ENCODE peak calls at places on chromosomes 16 and 17, in five cellular contexts. O, D, Z, T and E are unnamed samples.

GRCh38 chr16:12086861-12087260 is 110.3 kb downstream of the SNX29 start:
- DNase-seq in D (no peak), T (peak), O (no peak), Z (no peak), E (no peak)

GRCh38 chr17:76213491-76213890 is 26.8 kb downstream of the RNF157 start:
- DNase-seq in O (no peak), D (peak), Z (no peak), T (no peak), E (no peak)

GRCh38 chr17:64232466-64233262 is 30.4 kb downstream of the TEX2 start:
- DNase-seq in D (no peak), T (no peak), O (no peak), Z (no peak), E (no peak)

GRCh38 chr16:11165894-11166665 is 89.9 kb downstream of the SOCS1 start:
- DNase-seq in Z (no peak), T (no peak), O (no peak), D (no peak), E (no peak)

GRCh38 chr16:30459456-30459855 is 13.1 kb upstream of the ITGAL start:
- DNase-seq in O (no peak), D (no peak), T (no peak), Z (no peak), E (no peak)

GRCh38 chr16:87744750-87745514 is 20.9 kb downstream of the KLHDC4 start:
- DNase-seq in T (no peak), O (no peak), Z (no peak), D (no peak), E (no peak)

GRCh38 chr17:39653662-39654331 is 11.4 kb upstream of the TCAP start:
- DNase-seq in D (no peak), Z (no peak), O (peak), T (no peak), E (no peak)

GRCh38 chr16:31409433-31409832 is 16.3 kb downstream of the ITGAD start:
- DNase-seq in T (no peak), O (peak), D (no peak), Z (no peak), E (no peak)

GRCh38 chr16:12651765-12652531 is 151.7 kb downstream of the CPPED1 start:
- DNase-seq in Z (no peak), D (peak), T (no peak), O (no peak), E (no peak)

GRCh38 chr17:40451420-40451819 is 8.2 kb downstream of the IGFBP4 start:
- DNase-seq in D (no peak), Z (peak), T (peak), O (peak), E (no peak)

GRCh38 chr17:29591737-29592624 is 951 bp upstream of the ANKRD13B start:
- DNase-seq in T (peak), D (peak), O (no peak), Z (no peak), E (peak)

GRCh38 chr17:39244016-39244599 is 18.4 kb upstream of the STAC2 start:
- DNase-seq in D (no peak), T (peak), Z (no peak), O (no peak), E (no peak)

GRCh38 chr17:57868007-57868774 is 18.3 kb upstream of the MRPS23 start:
- DNase-seq in Z (peak), T (peak), D (peak), O (peak), E (peak)

GRCh38 chr16:27355610-27356009 is 41.8 kb downstream of the IL4R start:
- DNase-seq in T (peak), O (peak), D (peak), Z (no peak), E (no peak)

GRCh38 chr17:15926039-15926740 is 18.7 kb upstream of the ADORA2B start:
- DNase-seq in D (no peak), O (peak), Z (no peak), T (peak), E (no peak)

GRCh38 chr17:53924530-53925455 is 102.1 kb downstream of the KIF2B start:
- DNase-seq in O (no peak), Z (no peak), D (peak), T (no peak), E (no peak)

GRCh38 chr16:68954871-68955635 is 111.7 kb downstream of the TANGO6 start:
- DNase-seq in O (no peak), D (peak), Z (no peak), T (no peak), E (no peak)

GRCh38 chr17:9432867-9433495 is 142.6 kb downstream of the STX8 start:
- DNase-seq in T (no peak), D (no peak), O (no peak), Z (no peak), E (no peak)

GRCh38 chr17:72725432-72726068 is 366.9 kb downstream of the SLC39A11 start:
- DNase-seq in T (no peak), Z (no peak), O (peak), D (peak), E (no peak)

GRCh38 chr16:68082596-68083238 is 2.5 kb upstream of the NFATC3 start:
- DNase-seq in O (no peak), T (no peak), D (no peak), Z (no peak), E (no peak)

GRCh38 chr17:76726231-76726765 is at the start of gene JMJD6:
- DNase-seq in T (peak), D (peak), Z (peak), O (peak), E (peak)

GRCh38 chr17:57271821-57272220 is 15.5 kb downstream of the MSI2 start:
- DNase-seq in Z (no peak), T (no peak), D (peak), O (no peak), E (no peak)

GRCh38 chr17:77317091-77317519 is 176.3 kb downstream of the SEC14L1 start:
- DNase-seq in T (peak), D (no peak), O (no peak), Z (no peak), E (no peak)

GRCh38 chr16:55330726-55331647 is 7.0 kb downstream of the IRX6 start:
- DNase-seq in D (peak), O (no peak), Z (no peak), T (no peak), E (no peak)

GRCh38 chr17:1170739-1171138 is 9.0 kb downstream of the ABR start:
- DNase-seq in O (no peak), D (no peak), T (no peak), Z (no peak), E (no peak)

GRCh38 chr16:67277294-67277998 is 1.9 kb upstream of the PLEKHG4 start:
- DNase-seq in O (peak), D (no peak), Z (peak), T (peak), E (peak)

GRCh38 chr17:77892031-77892430 is 66.5 kb upstream of the TNRC6C start:
- DNase-seq in T (no peak), Z (no peak), D (no peak), O (no peak), E (no peak)

GRCh38 chr17:59840329-59840907 is 52.3 kb downstream of the TUBD1 start:
- DNase-seq in O (peak), T (no peak), Z (no peak), D (peak), E (no peak)

GRCh38 chr16:700684-701584 is 4.7 kb downstream of the FBXL16 start:
- DNase-seq in Z (no peak), O (no peak), T (no peak), D (peak), E (no peak)

GRCh38 chr17:10337136-10337535 is 35.7 kb downstream of the MYH13 start:
- DNase-seq in T (no peak), Z (no peak), O (no peak), D (no peak), E (no peak)

GRCh38 chr16:56729736-56730662 is at the start of gene NUP93:
- DNase-seq in Z (peak), D (peak), O (peak), T (peak), E (peak)

GRCh38 chr16:47956881-47957280 is 198.9 kb downstream of the ABCC12 start:
- DNase-seq in D (no peak), O (no peak), T (no peak), Z (no peak), E (no peak)

GRCh38 chr17:49224198-49224996 is 6.2 kb downstream of the PHOSPHO1 start:
- DNase-seq in T (no peak), O (no peak), Z (no peak), D (peak), E (no peak)

GRCh38 chr16:79509221-79509631 is 91.3 kb downstream of the MAF start:
- DNase-seq in D (peak), T (peak), Z (no peak), O (no peak), E (no peak)

GRCh38 chr16:116015-116414 is 22.5 kb downstream of the NPRL3 start:
- DNase-seq in T (no peak), D (no peak), Z (no peak), O (no peak), E (no peak)

GRCh38 chr16:23353440-23353839 is 51.3 kb downstream of the SCNN1B start:
- DNase-seq in T (peak), D (no peak), O (no peak), Z (no peak), E (no peak)

GRCh38 chr17:46010597-46011186 is 11.6 kb downstream of the STH start:
- DNase-seq in T (no peak), D (no peak), O (no peak), Z (no peak), E (no peak)
- TF ChIP-seq CTCF in T (no peak), D (peak), O (no peak), Z (peak), E (no peak)

DNA sequence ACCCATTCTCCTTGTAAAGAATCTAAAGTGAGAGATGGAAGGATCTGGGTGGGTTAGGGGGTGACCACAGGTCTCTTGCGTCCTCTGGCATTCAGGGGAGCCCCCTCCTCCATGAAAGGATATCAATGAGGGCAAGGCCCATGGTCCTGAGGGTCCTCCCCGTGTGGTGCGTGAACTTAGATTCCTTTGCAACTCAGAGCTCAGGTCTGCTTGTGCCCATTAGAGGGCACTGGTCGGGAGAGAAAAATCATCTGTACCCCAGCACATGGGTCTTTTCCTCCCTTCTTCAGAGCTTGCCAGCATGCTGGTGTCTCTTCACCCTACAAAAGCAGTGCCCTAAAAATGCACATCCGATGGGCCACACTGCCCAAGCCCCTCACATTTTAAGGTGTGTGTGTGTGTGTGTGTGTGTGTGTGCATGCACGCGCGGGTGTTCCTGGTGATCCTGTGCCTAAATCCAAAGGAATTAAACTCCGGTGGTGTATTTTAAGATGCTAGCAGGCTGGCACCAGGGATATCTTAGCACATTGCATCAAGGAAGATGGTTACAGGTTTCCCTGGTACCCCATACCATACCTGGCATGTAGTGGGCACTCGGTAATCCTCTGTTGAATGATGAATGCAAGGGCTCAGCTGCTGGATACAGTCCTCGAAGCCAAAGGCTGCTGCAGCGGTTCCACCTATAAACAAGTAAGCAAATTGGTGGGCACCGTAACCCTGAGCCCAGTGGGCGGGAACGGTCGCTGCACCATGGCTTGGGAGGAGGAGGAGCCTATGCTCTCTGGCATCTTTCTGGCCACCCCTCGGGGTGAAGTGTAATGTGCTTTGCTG is 4.7 kb downstream of the C1QTNF1 start:
- DNase-seq in O (no peak), D (no peak), Z (no peak), T (peak), E (no peak)
- TF ChIP-seq CTCF in O (peak), D (peak), Z (peak), T (no peak), E (peak)

DNA sequence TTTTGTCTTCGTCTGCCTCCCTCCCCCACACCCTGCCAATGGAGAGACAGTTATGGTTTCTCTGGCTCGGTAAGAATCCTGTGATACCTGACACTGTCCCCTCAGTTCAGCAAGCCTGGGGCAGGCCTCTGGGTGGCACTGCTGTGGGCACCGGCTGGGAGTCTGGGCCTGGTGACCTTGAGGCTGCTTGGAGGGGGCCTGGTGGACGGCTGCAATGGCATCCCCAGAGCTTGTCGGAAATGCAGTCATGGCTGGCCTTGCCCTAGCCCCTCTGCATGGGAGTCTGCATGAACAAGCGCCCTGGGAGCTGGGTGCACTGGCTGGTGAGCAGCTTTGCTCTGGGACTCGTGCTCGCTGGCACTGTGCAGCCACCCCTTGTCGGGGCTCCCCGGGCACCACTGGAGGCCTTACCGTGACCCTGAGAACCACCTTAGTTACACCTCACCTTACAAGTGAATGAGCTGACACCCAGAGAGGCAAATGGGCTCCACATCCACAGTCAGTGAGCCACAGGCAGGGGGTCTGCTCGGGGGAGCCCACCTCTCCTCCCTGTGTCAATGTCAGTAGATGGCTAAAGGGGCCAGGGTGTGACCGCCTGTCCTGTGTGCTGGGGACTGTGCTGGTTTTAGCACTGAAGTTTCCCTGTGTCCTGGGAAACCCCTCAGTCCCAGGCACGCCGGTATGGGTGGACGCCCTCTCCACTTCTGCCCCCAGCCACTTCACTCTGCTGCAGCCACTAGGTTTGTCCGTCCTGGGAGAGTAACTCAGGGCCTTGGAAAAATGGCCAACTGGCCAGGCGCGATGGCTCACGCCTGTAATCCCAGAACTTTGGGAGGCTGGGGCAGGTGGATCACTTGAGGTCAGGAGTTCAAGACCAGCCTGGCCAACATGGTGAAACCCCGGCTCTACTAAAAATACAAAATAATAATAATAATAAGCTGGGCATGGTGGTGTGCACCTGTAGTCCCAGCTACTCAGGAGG is 1.4 kb downstream of the LGALS3BP start:
- DNase-seq in O (no peak), Z (no peak), D (no peak), T (no peak), E (no peak)
- TF ChIP-seq CTCF in O (no peak), Z (no peak), D (no peak), T (no peak), E (peak)

GRCh38 chr17:79616801-79617200 is 6.0 kb upstream of the RBFOX3 start:
- DNase-seq in O (no peak), D (no peak), T (peak), Z (no peak), E (no peak)
- TF ChIP-seq CTCF in O (no peak), D (no peak), T (no peak), Z (no peak), E (no peak)

GRCh38 chr16:63458842-63459241 is 1422.6 kb upstream of the CDH8 start:
- DNase-seq in Z (no peak), T (no peak), O (no peak), D (no peak), E (no peak)

GRCh38 chr16:63457869-63458268 is 1421.6 kb upstream of the CDH8 start:
- DNase-seq in Z (no peak), T (no peak), O (no peak), D (no peak), E (no peak)

DNA sequence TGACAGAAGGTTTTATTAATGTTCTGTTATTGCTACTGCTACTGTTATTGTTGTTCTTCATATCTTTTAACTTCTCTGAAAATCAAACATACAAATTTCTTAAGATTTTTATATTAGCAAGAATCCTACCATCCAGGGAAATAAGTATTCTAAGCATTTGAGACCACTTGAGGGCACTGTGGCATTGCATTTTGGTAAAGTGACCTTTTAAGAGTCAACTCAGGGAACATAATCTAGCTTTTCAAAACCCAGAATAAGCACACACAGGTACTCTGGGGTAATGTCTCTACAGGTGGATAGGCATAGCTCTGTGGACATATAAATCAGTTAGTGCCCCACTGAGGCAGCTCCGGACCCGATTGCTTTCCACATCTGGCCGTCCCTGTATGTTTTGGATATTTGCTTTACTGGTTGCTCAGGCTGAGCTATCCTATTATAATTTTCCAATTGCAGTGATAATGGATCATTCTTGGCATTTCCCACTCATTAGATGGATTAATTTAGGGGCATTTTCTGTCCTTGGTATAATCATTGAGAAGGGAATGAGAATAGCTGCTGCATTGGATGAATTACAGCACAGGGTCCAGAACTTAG is 1425.1 kb upstream of the CDH8 start:
- DNase-seq in O (peak), T (no peak), D (peak), Z (no peak), E (peak)
- TF ChIP-seq CTCF in O (no peak), T (no peak), D (peak), Z (peak), E (peak)

GRCh38 chr16:82031116-82032084 is 3.7 kb upstream of the HSD17B2 start:
- DNase-seq in O (peak), D (peak), T (no peak), Z (peak), E (no peak)
- TF ChIP-seq CTCF in O (peak), D (peak), T (peak), Z (peak), E (peak)